ENCODE peak calls at places on chromosomes 13 and 19, in nine cellular contexts. G is naive thymus-derived CD4-positive, alpha-beta T cell; T is psoas muscle; E is uterus; F is GM23338; I is IMR-90; A is PC-3; Z is heart right ventricle; R is bronchial epithelial cell. Q is an unnamed sample. For H3K36me3, the result is how much of the 10 kb centered on the place peaks cover.

GRCh38 chr13:61874970-61875579 is 459.4 kb upstream of the PCDH20 start:
- DNase-seq in E (no peak), F (no peak), A (no peak), Z (no peak), T (no peak), R (no peak), G (no peak), I (no peak), Q (no peak)

GRCh38 chr13:96858133-96858826 is 136.0 kb downstream of the OXGR1 start:
- DNase-seq in I (no peak), F (no peak), R (no peak), A (no peak), Z (no peak), E (no peak), T (no peak), G (no peak), Q (no peak)

GRCh38 chr13:48586591-48587103 is 53.8 kb upstream of the RCBTB2 start:
- DNase-seq in A (no peak), I (peak), R (no peak), Z (peak), T (peak), G (no peak), F (no peak), E (peak), Q (no peak)

GRCh38 chr19:48678201-48678600 is 5.4 kb upstream of the NTN5 start:
- DNase-seq in G (no peak), T (no peak), F (no peak), R (no peak), A (no peak), I (no peak), Z (no peak), E (no peak), Q (no peak)

GRCh38 chr13:73059460-73060250 is 850 bp downstream of the KLF5 start:
- DNase-seq in T (peak), F (peak), R (no peak), I (peak), E (peak), Z (peak), A (peak), G (no peak), Q (no peak)

GRCh38 chr13:101523732-101524131 is 71.3 kb downstream of the ITGBL1 start:
- DNase-seq in G (no peak), F (no peak), R (peak), T (no peak), I (peak), E (no peak), A (peak), Z (no peak), Q (peak)

GRCh38 chr19:17847538-17848366 is at the start of gene JAK3:
- DNase-seq in F (peak), R (peak), Z (peak), A (no peak), G (peak), I (peak), E (no peak), T (no peak), Q (no peak)

GRCh38 chr13:33123066-33123940 is 107.1 kb downstream of the KL start:
- DNase-seq in G (no peak), A (no peak), T (peak), Z (peak), R (no peak), F (peak), I (peak), E (no peak), Q (no peak)

GRCh38 chr13:21061077-21061945 is at the start of gene LATS2:
- DNase-seq in T (peak), Z (peak), E (peak), I (peak), R (peak), F (peak), A (peak), G (no peak), Q (peak)

GRCh38 chr19:11539495-11540365 is 1.1 kb downstream of the CNN1 start:
- DNase-seq in I (peak), F (peak), T (no peak), Z (no peak), R (no peak), A (no peak), G (no peak), E (peak), Q (no peak)

DNA sequence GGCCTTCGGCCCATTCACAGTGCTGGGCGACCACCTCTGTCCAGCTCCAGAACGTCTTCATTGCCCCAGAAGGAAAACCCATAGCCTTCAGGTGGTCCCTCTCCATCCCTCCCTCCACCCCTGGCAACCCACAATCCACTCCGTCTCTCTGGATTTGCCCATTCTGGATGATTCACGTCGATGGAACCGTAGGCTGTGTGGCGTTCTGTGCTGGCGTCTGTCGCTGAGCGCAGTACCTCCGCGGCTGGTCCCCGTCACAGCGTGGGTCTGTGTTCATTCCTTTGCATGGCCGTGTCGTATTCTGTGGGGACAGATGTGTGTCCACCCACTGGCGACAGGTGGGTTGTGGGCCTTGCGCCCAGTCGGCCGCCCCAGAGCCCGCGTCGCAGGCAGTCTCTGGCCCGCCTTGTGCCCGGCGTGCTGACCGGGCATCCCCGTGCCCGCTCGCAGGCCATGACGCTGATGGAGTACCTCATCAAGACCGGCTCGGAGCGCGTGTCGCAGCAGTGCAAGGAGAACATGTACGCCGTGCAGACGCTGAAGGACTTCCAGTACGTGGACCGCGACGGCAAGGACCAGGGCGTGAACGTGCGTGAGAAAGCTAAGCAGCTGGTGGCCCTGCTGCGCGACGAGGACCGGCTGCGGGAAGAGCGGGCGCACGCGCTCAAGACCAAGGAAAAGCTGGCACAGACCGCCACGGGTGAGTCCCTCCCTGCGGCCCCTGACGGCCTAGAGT is 10.1 kb downstream of the EPN1 start:
- DNase-seq in G (no peak), R (no peak), A (no peak), T (peak), F (no peak), I (no peak), E (no peak), Z (no peak), Q (no peak)
- H3K36me3 ChIP-seq in G (half or more), R (under half), A (half or more), T (under half), F (under half), I (half or more), E (under half), Z (half or more), Q (under half)

GRCh38 chr13:95552539-95553270 is at the start of gene CLDN10:
- DNase-seq in I (no peak), G (no peak), A (no peak), F (peak), R (no peak), E (no peak), T (no peak), Z (no peak), Q (no peak)
- H3K4me3 ChIP-seq in I (no peak), G (no peak), A (peak), F (peak), R (no peak), E (peak), T (peak), Z (no peak), Q (peak)

GRCh38 chr19:1990230-1991017 is 25.1 kb downstream of the BTBD2 start:
- DNase-seq in F (no peak), E (no peak), R (no peak), Z (no peak), T (peak), A (no peak), G (no peak), I (no peak), Q (no peak)
- H3K36me3 ChIP-seq in F (under half), E (under half), R (under half), Z (half or more), T (under half), A (under half), G (half or more), I (half or more), Q (half or more)

GRCh38 chr13:50842711-50843255 is 709 bp downstream of the DLEU7 start:
- DNase-seq in G (no peak), R (no peak), I (no peak), Z (peak), T (peak), F (peak), E (no peak), A (no peak), Q (no peak)

GRCh38 chr13:50844181-50844875 is 836 bp upstream of the DLEU7 start:
- DNase-seq in A (no peak), E (no peak), G (no peak), Z (no peak), T (no peak), I (no peak), R (no peak), F (no peak), Q (no peak)

GRCh38 chr13:50845211-50845610 is 1.7 kb upstream of the DLEU7 start:
- DNase-seq in A (no peak), F (no peak), E (no peak), G (no peak), I (no peak), Z (no peak), R (no peak), T (no peak), Q (no peak)

GRCh38 chr13:50842246-50842645 is 1.2 kb downstream of the DLEU7 start:
- DNase-seq in R (no peak), F (no peak), I (no peak), Z (no peak), T (no peak), G (no peak), A (no peak), E (no peak), Q (no peak)

DNA sequence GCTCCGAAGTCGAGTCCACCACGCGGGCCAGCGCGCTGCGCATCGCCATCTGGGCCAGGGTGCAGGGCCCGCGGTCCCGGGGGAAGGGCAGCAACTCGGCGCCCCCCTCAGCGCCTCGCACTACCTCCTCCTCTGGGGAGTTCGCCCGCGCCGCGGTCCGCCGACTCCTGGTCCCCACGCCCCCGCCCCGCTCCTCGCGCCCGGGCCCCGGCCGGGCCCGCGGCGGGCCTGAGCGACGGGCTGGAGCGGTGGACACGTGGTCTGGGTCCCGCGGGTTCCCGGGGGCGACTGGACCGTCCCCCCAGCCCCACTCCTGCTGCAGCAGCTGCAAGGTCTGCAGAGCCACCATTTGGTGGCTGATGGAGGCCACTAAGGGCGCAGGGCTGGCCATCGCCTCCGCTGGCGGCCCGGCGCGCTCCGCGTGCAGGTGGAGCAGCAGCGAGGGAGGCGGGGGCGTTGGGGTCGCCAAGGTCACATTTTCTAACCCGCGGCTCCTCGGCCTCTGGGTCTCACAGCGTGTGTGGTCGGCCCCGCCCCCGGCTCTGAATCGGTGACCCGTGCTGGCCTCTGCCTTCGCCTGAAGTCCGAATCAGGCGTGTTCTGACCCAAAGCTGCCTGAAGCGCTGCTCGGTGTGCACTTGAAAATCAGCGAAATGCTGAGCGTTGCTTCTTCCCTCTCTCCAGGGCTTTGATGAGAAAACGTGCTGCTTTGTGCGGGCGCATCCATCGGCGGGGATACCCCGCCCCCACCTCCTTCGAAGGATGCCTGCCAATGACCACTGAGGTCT is at the start of gene DLEU7:
- DNase-seq in I (no peak), A (no peak), G (no peak), T (peak), E (no peak), Z (peak), R (no peak), F (peak), Q (no peak)
- H3K4me3 ChIP-seq in I (no peak), A (no peak), G (no peak), T (peak), E (no peak), Z (no peak), R (no peak), F (peak), Q (peak)

GRCh38 chr13:106498158-106498557 is 37.3 kb downstream of the EFNB2 start:
- DNase-seq in Z (no peak), E (no peak), A (no peak), R (no peak), T (no peak), G (no peak), I (no peak), F (no peak), Q (no peak)
- H3K36me3 ChIP-seq in Z (under half), E (under half), A (under half), R (under half), T (under half), G (under half), I (under half), F (under half), Q (under half)

DNA sequence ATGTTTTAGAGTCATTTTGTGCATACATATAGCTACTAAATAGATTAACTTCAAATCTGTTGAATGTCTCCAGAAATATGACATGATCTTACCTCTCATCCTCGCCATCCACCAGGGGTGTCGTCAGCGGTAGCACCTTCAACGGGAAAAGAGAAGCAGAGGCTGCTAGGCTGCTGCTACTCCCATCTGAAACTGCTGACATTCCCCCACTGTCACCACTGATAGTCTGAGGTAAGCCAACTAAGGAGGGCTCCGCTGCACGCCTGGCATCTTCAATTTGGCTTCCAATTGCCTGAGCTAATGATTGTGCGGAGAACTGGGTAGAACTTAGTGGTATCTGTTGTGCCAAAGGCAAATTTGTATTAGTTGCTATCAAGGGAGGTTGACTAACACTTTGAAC is 3.1 kb downstream of the TSC22D1 start:
- DNase-seq in R (no peak), I (no peak), Z (no peak), E (no peak), G (no peak), A (no peak), F (peak), T (no peak), Q (no peak)
- H3K4me3 ChIP-seq in R (no peak), I (peak), Z (no peak), E (no peak), G (no peak), A (peak), F (peak), T (peak), Q (peak)

DNA sequence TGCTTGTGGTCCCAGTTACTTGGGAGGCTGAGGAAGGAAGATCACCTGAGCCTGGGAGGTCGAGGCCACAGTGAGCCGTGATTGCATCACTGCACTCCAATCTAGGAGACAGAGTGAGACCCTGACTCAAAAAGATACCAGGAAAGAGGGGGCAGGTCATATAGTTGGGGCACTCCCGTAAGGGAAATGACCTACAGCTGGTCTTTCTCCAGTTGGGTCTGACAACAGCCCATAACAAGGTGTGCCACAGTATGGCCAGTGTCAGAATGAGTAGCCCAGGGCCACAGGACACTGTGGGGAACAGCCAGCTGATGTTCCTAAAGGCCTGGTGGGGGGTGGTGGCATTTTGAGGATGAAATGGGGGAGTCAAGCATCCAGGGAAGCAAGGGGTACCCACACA is 10.8 kb downstream of the DNMT1 start:
- DNase-seq in A (no peak), Z (no peak), T (no peak), R (no peak), E (no peak), G (no peak), F (no peak), I (no peak), Q (no peak)
- H3K36me3 ChIP-seq in A (half or more), Z (under half), T (under half), R (under half), E (under half), G (half or more), F (under half), I (under half), Q (under half)

GRCh38 chr19:15675560-15675959 is 2.7 kb downstream of the CYP4F12 start:
- DNase-seq in I (no peak), F (no peak), R (no peak), E (no peak), T (no peak), Z (no peak), A (no peak), G (no peak), Q (no peak)

GRCh38 chr19:15671237-15671636 is 1.6 kb upstream of the CYP4F12 start:
- DNase-seq in R (no peak), Z (no peak), I (no peak), A (no peak), T (no peak), G (no peak), E (no peak), F (no peak), Q (no peak)

GRCh38 chr19:15671891-15672579 is 852 bp upstream of the CYP4F12 start:
- DNase-seq in F (no peak), T (no peak), E (no peak), G (no peak), A (no peak), R (no peak), I (no peak), Z (no peak), Q (no peak)

GRCh38 chr19:15673176-15673654 is 328 bp downstream of the CYP4F12 start:
- DNase-seq in T (no peak), G (no peak), Z (peak), E (no peak), I (no peak), F (no peak), A (no peak), R (no peak), Q (no peak)

DNA sequence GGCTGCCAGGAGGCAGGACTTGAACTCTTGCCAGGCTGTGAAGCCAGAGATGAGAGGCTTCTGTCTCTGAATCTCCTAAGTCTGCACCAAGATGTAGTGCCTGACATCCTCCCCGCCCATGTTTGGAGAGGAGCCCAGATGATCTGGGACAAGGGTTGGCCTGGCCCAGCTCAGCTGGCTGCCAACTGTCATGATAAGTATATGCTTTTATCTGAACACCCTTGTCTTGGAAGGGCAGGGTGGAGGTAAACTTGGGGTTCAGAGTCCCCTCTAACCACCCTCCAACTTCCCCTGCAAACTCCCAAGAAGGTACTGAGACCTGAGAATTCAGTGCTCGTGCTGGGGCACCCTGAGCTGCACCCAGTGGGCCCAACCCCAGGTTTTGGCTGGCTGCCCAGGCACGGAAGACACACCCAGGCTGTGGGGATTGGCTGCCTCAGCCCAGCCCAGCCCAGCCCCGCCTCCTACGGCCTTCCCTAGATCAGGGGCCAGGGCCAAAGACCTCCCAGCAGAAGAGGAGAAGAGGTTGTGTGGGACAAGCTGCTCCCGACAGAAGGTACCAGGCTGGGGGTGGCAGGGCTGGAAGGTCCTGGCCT is at the start of gene CYP4F12:
- DNase-seq in Z (peak), R (peak), I (no peak), A (peak), G (peak), F (peak), T (peak), E (peak), Q (no peak)
- H3K4me3 ChIP-seq in Z (no peak), R (peak), I (no peak), A (no peak), G (no peak), F (no peak), T (peak), E (no peak), Q (no peak)

DNA sequence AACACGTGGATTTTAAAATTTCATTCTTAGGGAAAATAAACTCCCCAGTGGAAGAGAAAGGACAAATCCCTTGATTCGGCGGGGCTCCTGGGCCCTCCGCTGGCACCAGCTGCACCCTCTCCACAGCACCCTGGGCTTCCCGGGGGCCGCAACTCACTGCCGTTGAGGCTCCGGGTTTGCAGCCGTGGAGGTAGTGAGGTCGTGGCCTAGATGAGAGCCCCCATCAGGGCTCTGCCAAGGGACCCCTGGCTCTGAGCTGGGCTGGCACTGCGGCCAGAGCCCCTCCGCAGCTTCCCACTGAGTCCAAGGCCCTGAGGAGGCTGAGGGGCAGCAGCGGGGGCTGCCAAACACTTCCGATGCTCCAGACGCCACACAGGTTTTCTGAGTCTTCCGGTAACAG is 133.7 kb upstream of the MCF2L start:
- DNase-seq in A (no peak), Z (no peak), I (no peak), T (no peak), F (no peak), R (no peak), E (no peak), G (no peak), Q (no peak)
- H3K36me3 ChIP-seq in A (under half), Z (half or more), I (half or more), T (under half), F (under half), R (under half), E (under half), G (half or more), Q (under half)